ENCODE peak calls at places on chromosomes 5 and 9, in five cellular contexts. D is left ventricle myocardium inferior, Z is PC-9, O is endothelial cell, B is AG09319. I is an unnamed sample.

GRCh38 chr9:99114049-99114440 is 9.1 kb downstream of the TGFBR1 start:
- DNase-seq in D (no peak), Z (no peak), O (no peak), B (no peak), I (no peak)

GRCh38 chr5:21142791-21143190 is 1154.8 kb upstream of the CDH18 start:
- DNase-seq in D (no peak), Z (no peak), O (no peak), B (no peak), I (no peak)

GRCh38 chr9:33468215-33468730 is 5.5 kb downstream of the NOL6 start:
- DNase-seq in D (no peak), Z (no peak), O (no peak), B (no peak), I (peak)

GRCh38 chr9:91101598-91102168 is 260.0 kb downstream of the AUH start:
- DNase-seq in D (no peak), Z (no peak), O (no peak), B (no peak), I (no peak)

GRCh38 chr5:41776435-41776834 is 93.8 kb downstream of the OXCT1 start:
- DNase-seq in D (no peak), Z (no peak), O (no peak), B (no peak), I (no peak)

GRCh38 chr9:16884373-16884772 is 13.9 kb upstream of the BNC2 start:
- DNase-seq in D (no peak), Z (no peak), O (no peak), B (no peak), I (no peak)

GRCh38 chr9:106284300-106284699 is 578.7 kb upstream of the ZNF462 start:
- DNase-seq in D (no peak), Z (no peak), O (peak), B (no peak), I (no peak)

GRCh38 chr5:154771383-154771901 is 16.3 kb downstream of the LARP1 start:
- DNase-seq in D (no peak), Z (no peak), O (peak), B (peak), I (no peak)

GRCh38 chr5:55816342-55816741 is 34.8 kb upstream of the IL31RA start:
- DNase-seq in D (no peak), Z (no peak), O (no peak), B (peak), I (no peak)

GRCh38 chr5:345404-346195 is 24.1 kb downstream of the AHRR start:
- DNase-seq in D (no peak), Z (no peak), O (no peak), B (no peak), I (no peak)

DNA sequence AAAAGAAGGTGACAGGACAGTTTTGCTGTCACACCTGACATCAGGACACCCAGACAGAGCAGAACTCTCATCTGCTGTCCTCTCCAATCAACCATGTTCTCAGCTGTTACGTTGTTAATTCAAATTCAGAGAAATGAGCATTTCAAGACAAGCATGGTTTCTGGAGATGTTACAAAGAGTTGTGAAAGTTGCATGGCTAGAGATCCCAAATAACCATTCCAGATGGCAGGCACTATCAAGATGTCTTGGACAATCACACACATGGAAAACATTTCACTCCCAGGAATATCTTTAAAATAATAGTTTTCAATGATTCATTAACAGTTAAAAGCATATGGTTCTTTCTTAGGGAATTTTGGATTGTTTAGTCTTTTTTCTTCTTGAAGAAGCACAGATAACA is 533.1 kb downstream of the AGTPBP1 start:
- DNase-seq in D (no peak), Z (no peak), O (no peak), B (no peak), I (no peak)
- TF ChIP-seq CTCF in D (no peak), Z (no peak), O (no peak), B (no peak), I (no peak)

DNA sequence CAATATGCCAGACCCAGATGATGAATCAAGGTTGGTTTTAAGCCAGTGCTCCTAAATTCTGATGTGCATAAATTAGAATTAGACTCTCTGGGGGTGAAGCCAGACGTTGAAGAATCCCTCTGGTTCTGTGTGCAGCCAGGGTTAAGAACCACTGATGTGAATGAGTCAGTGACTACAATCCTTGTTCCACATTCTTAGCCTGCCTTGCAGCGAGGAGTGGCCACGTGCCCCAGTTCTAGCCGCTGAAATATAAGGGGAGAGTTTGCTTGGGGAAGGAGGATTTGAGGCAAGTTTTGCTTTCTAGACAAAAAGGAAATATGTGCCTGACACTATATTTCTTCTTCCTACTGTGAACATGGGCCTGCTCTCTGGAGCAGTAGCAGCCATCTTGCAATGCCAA is 34.2 kb upstream of the MSH3 start:
- DNase-seq in D (no peak), Z (no peak), O (no peak), B (no peak), I (no peak)
- TF ChIP-seq CTCF in D (no peak), Z (no peak), O (no peak), B (no peak), I (no peak)

DNA sequence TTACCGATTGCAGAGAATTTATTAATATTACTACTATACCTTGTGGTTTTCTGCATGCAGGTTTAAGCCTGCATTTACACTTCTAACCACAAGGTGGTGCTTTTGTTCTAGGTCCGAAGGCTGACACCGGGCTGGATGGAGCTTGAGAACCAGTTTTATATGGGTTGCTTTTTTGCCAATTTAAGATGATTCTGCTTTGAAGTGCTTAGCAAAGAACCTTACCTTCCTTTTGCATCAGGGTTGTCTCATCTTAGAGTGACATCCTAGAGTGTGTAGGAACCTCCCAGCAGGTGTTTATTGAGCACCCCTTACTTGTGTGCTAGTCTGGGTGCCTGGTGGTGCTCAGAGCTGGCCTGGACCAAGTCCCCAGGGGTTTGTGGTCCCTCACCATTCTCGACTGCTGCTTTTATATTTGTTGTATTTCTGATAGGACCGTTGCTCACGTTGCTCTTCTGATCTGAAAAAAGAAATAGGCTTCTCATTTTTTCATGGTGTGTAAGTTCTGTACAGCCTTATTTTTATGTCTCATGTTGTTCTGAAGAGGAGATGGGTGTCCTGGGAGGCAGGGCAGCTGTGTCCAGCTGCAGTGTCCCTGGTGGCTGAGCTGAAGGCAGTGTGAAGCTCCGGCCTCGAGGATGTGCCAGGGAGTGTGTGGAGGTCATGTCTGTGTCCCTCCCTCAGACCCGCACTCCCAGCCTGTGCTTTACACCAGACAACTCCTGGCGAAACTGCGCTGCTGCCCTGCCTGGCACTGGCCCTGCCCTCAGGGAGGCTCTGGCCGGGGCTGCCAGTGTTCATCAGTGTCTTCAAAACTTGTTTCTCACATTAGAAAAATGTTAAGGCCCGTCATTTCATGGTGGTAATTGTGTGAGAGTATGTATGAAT is 54.3 kb downstream of the EHMT1 start:
- DNase-seq in D (peak), Z (peak), O (no peak), B (peak), I (no peak)
- TF ChIP-seq CTCF in D (peak), Z (peak), O (peak), B (peak), I (peak)

GRCh38 chr5:78925102-78925876 is 59.8 kb downstream of the ARSB start:
- DNase-seq in D (no peak), Z (no peak), O (no peak), B (no peak), I (no peak)

GRCh38 chr5:78922879-78923621 is 62.1 kb downstream of the ARSB start:
- DNase-seq in D (no peak), Z (no peak), O (no peak), B (no peak), I (no peak)

GRCh38 chr5:78923622-78923970 is 61.5 kb downstream of the ARSB start:
- DNase-seq in D (no peak), Z (no peak), O (no peak), B (no peak), I (no peak)

GRCh38 chr5:78916044-78916443 is 69.1 kb downstream of the ARSB start:
- DNase-seq in D (no peak), Z (no peak), O (no peak), B (no peak), I (no peak)

GRCh38 chr5:78920604-78921003 is 64.5 kb downstream of the ARSB start:
- DNase-seq in D (no peak), Z (peak), O (no peak), B (no peak), I (no peak)
- TF ChIP-seq CTCF in D (peak), Z (peak), O (no peak), B (peak), I (peak)

GRCh38 chr5:133287500-133287899 is 235.7 kb downstream of the HSPA4 start:
- DNase-seq in D (no peak), Z (no peak), O (peak), B (no peak), I (no peak)
- TF ChIP-seq CTCF in D (peak), Z (peak), O (no peak), B (peak), I (peak)

DNA sequence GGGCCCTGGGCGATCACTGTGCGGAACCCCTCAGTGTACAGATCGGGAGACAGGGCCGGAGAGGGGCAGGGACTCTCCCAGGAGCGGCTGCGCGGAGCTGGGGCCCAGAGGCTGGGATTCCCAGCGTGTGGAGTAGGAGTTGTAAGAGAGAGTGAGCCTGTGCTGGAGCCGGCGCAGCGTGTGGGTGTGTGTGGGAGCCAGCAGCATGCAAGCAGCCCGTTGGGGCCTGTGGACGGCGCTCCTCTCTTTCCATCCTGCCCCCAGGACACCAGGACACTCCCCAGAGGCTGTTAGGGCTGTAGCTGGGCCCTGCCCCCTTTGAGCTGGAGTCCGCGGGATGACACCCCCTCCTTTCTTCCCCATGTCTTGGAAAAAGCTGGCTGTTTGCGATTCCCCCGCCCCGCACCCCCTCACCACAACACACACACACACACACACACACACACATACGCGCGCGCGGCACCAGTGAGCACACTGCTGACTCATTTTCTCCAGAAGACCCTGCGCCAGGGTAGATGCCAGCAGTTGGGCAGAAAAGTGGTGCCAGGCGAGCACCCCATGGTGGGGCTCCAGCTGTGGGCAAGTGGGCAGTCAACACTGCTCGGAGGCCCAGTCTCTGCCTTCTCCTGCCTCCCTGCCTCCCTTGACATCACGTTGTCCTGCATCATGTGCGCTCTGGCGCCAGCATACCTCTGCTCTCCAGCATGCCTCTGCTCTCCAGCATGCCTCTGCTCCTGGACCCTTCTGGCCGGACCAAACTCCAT is 1.5 kb downstream of the COL27A1 start:
- DNase-seq in D (peak), Z (no peak), O (peak), B (peak), I (peak)
- TF ChIP-seq CTCF in D (no peak), Z (no peak), O (no peak), B (peak), I (peak)

I was measured in kidney.